ENCODE peak calls at places on chromosomes 11 and 22, in nine cellular contexts. One of them, this sample, is unnamed.

GRCh38 chr11:118353084-118353710 is 6.2 kb upstream of the UBE4A start:
- DNase-seq in H4: no peak
- DNase-seq in GM13977: peak
- DNase-seq in activated CD4-positive, alpha-beta T cell treated with anti-CD3 and anti-CD28 coated beads, Interleukin-2, amount 50 U/mL, for 48 hours: no peak
- DNase-seq in stimulated activated CD8-positive, alpha-beta memory T cell treated with anti-CD3 and anti-CD28 coated beads, Interleukin-15, amount 100 ng/mL, for 4 hours: no peak
- DNase-seq in GM10248: peak
- DNase-seq in stimulated activated naive CD8-positive, alpha-beta T cell treated with anti-CD3 and anti-CD28 coated beads, Interleukin-15, Interleukin-2, amounts not matched to agents 100 U/mL and 50 U/mL, for 24 hours: no peak
- DNase-seq in right atrium auricular region: no peak
- DNase-seq in iPS-NIHi11: no peak
- DNase-seq in this sample: no peak

GRCh38 chr22:36870250-36870649 is 9.4 kb downstream of the NCF4 start:
- DNase-seq in H4: no peak
- DNase-seq in GM13977: no peak
- DNase-seq in activated CD4-positive, alpha-beta T cell treated with anti-CD3 and anti-CD28 coated beads, Interleukin-2, amount 50 U/mL, for 48 hours: no peak
- DNase-seq in stimulated activated CD8-positive, alpha-beta memory T cell treated with anti-CD3 and anti-CD28 coated beads, Interleukin-15, amount 100 ng/mL, for 4 hours: no peak
- DNase-seq in GM10248: no peak
- DNase-seq in stimulated activated naive CD8-positive, alpha-beta T cell treated with anti-CD3 and anti-CD28 coated beads, Interleukin-15, Interleukin-2, amounts not matched to agents 100 U/mL and 50 U/mL, for 24 hours: no peak
- DNase-seq in right atrium auricular region: no peak
- DNase-seq in iPS-NIHi11: no peak
- DNase-seq in this sample: no peak

GRCh38 chr11:5505363-5506048 is 4.3 kb downstream of the UBQLN3 start:
- DNase-seq in H4: peak
- DNase-seq in GM13977: no peak
- DNase-seq in activated CD4-positive, alpha-beta T cell treated with anti-CD3 and anti-CD28 coated beads, Interleukin-2, amount 50 U/mL, for 48 hours: no peak
- DNase-seq in stimulated activated CD8-positive, alpha-beta memory T cell treated with anti-CD3 and anti-CD28 coated beads, Interleukin-15, amount 100 ng/mL, for 4 hours: no peak
- DNase-seq in GM10248: no peak
- DNase-seq in stimulated activated naive CD8-positive, alpha-beta T cell treated with anti-CD3 and anti-CD28 coated beads, Interleukin-15, Interleukin-2, amounts not matched to agents 100 U/mL and 50 U/mL, for 24 hours: no peak
- DNase-seq in right atrium auricular region: no peak
- DNase-seq in iPS-NIHi11: no peak
- DNase-seq in this sample: no peak

GRCh38 chr11:6746086-6746618 is 25.6 kb downstream of the OR2AG2 start:
- DNase-seq in H4: no peak
- DNase-seq in GM13977: peak
- DNase-seq in activated CD4-positive, alpha-beta T cell treated with anti-CD3 and anti-CD28 coated beads, Interleukin-2, amount 50 U/mL, for 48 hours: peak
- DNase-seq in stimulated activated CD8-positive, alpha-beta memory T cell treated with anti-CD3 and anti-CD28 coated beads, Interleukin-15, amount 100 ng/mL, for 4 hours: no peak
- DNase-seq in GM10248: peak
- DNase-seq in stimulated activated naive CD8-positive, alpha-beta T cell treated with anti-CD3 and anti-CD28 coated beads, Interleukin-15, Interleukin-2, amounts not matched to agents 100 U/mL and 50 U/mL, for 24 hours: peak
- DNase-seq in right atrium auricular region: no peak
- DNase-seq in iPS-NIHi11: no peak
- DNase-seq in this sample: no peak

GRCh38 chr11:35967042-35967441 is 23.2 kb downstream of the LDLRAD3 start:
- DNase-seq in H4: no peak
- DNase-seq in GM13977: no peak
- DNase-seq in activated CD4-positive, alpha-beta T cell treated with anti-CD3 and anti-CD28 coated beads, Interleukin-2, amount 50 U/mL, for 48 hours: no peak
- DNase-seq in stimulated activated CD8-positive, alpha-beta memory T cell treated with anti-CD3 and anti-CD28 coated beads, Interleukin-15, amount 100 ng/mL, for 4 hours: no peak
- DNase-seq in GM10248: no peak
- DNase-seq in stimulated activated naive CD8-positive, alpha-beta T cell treated with anti-CD3 and anti-CD28 coated beads, Interleukin-15, Interleukin-2, amounts not matched to agents 100 U/mL and 50 U/mL, for 24 hours: no peak
- DNase-seq in right atrium auricular region: no peak
- DNase-seq in iPS-NIHi11: no peak
- DNase-seq in this sample: no peak

GRCh38 chr22:49623715-49624114 is 204.0 kb downstream of the BRD1 start:
- DNase-seq in H4: no peak
- DNase-seq in GM13977: no peak
- DNase-seq in activated CD4-positive, alpha-beta T cell treated with anti-CD3 and anti-CD28 coated beads, Interleukin-2, amount 50 U/mL, for 48 hours: no peak
- DNase-seq in stimulated activated CD8-positive, alpha-beta memory T cell treated with anti-CD3 and anti-CD28 coated beads, Interleukin-15, amount 100 ng/mL, for 4 hours: no peak
- DNase-seq in GM10248: no peak
- DNase-seq in stimulated activated naive CD8-positive, alpha-beta T cell treated with anti-CD3 and anti-CD28 coated beads, Interleukin-15, Interleukin-2, amounts not matched to agents 100 U/mL and 50 U/mL, for 24 hours: peak
- DNase-seq in right atrium auricular region: no peak
- DNase-seq in iPS-NIHi11: no peak
- DNase-seq in this sample: no peak

GRCh38 chr22:44086759-44087158 is 62.7 kb downstream of the PARVB start:
- DNase-seq in H4: no peak
- DNase-seq in GM13977: no peak
- DNase-seq in activated CD4-positive, alpha-beta T cell treated with anti-CD3 and anti-CD28 coated beads, Interleukin-2, amount 50 U/mL, for 48 hours: no peak
- DNase-seq in stimulated activated CD8-positive, alpha-beta memory T cell treated with anti-CD3 and anti-CD28 coated beads, Interleukin-15, amount 100 ng/mL, for 4 hours: no peak
- DNase-seq in GM10248: no peak
- DNase-seq in stimulated activated naive CD8-positive, alpha-beta T cell treated with anti-CD3 and anti-CD28 coated beads, Interleukin-15, Interleukin-2, amounts not matched to agents 100 U/mL and 50 U/mL, for 24 hours: no peak
- DNase-seq in right atrium auricular region: no peak
- DNase-seq in iPS-NIHi11: no peak
- DNase-seq in this sample: no peak

GRCh38 chr11:786235-787083 is 3.4 kb downstream of the CEND1 start:
- DNase-seq in H4: no peak
- DNase-seq in GM13977: no peak
- DNase-seq in activated CD4-positive, alpha-beta T cell treated with anti-CD3 and anti-CD28 coated beads, Interleukin-2, amount 50 U/mL, for 48 hours: no peak
- DNase-seq in stimulated activated CD8-positive, alpha-beta memory T cell treated with anti-CD3 and anti-CD28 coated beads, Interleukin-15, amount 100 ng/mL, for 4 hours: no peak
- DNase-seq in GM10248: no peak
- DNase-seq in stimulated activated naive CD8-positive, alpha-beta T cell treated with anti-CD3 and anti-CD28 coated beads, Interleukin-15, Interleukin-2, amounts not matched to agents 100 U/mL and 50 U/mL, for 24 hours: no peak
- DNase-seq in right atrium auricular region: no peak
- DNase-seq in iPS-NIHi11: no peak
- DNase-seq in this sample: no peak

GRCh38 chr11:128182844-128183243 is 404.5 kb downstream of the ETS1 start:
- DNase-seq in H4: no peak
- DNase-seq in GM13977: no peak
- DNase-seq in activated CD4-positive, alpha-beta T cell treated with anti-CD3 and anti-CD28 coated beads, Interleukin-2, amount 50 U/mL, for 48 hours: no peak
- DNase-seq in stimulated activated CD8-positive, alpha-beta memory T cell treated with anti-CD3 and anti-CD28 coated beads, Interleukin-15, amount 100 ng/mL, for 4 hours: no peak
- DNase-seq in GM10248: no peak
- DNase-seq in stimulated activated naive CD8-positive, alpha-beta T cell treated with anti-CD3 and anti-CD28 coated beads, Interleukin-15, Interleukin-2, amounts not matched to agents 100 U/mL and 50 U/mL, for 24 hours: no peak
- DNase-seq in right atrium auricular region: no peak
- DNase-seq in iPS-NIHi11: no peak
- DNase-seq in this sample: no peak

GRCh38 chr11:134542401-134543143 is 130.5 kb upstream of the B3GAT1 start:
- DNase-seq in H4: no peak
- DNase-seq in GM13977: no peak
- DNase-seq in activated CD4-positive, alpha-beta T cell treated with anti-CD3 and anti-CD28 coated beads, Interleukin-2, amount 50 U/mL, for 48 hours: no peak
- DNase-seq in stimulated activated CD8-positive, alpha-beta memory T cell treated with anti-CD3 and anti-CD28 coated beads, Interleukin-15, amount 100 ng/mL, for 4 hours: no peak
- DNase-seq in GM10248: no peak
- DNase-seq in stimulated activated naive CD8-positive, alpha-beta T cell treated with anti-CD3 and anti-CD28 coated beads, Interleukin-15, Interleukin-2, amounts not matched to agents 100 U/mL and 50 U/mL, for 24 hours: no peak
- DNase-seq in right atrium auricular region: no peak
- DNase-seq in iPS-NIHi11: no peak
- DNase-seq in this sample: no peak

GRCh38 chr11:65298131-65298535 is 16.5 kb upstream of the CDC42EP2 start:
- DNase-seq in H4: no peak
- DNase-seq in GM13977: no peak
- DNase-seq in activated CD4-positive, alpha-beta T cell treated with anti-CD3 and anti-CD28 coated beads, Interleukin-2, amount 50 U/mL, for 48 hours: no peak
- DNase-seq in stimulated activated CD8-positive, alpha-beta memory T cell treated with anti-CD3 and anti-CD28 coated beads, Interleukin-15, amount 100 ng/mL, for 4 hours: no peak
- DNase-seq in GM10248: no peak
- DNase-seq in stimulated activated naive CD8-positive, alpha-beta T cell treated with anti-CD3 and anti-CD28 coated beads, Interleukin-15, Interleukin-2, amounts not matched to agents 100 U/mL and 50 U/mL, for 24 hours: no peak
- DNase-seq in right atrium auricular region: peak
- DNase-seq in iPS-NIHi11: no peak
- DNase-seq in this sample: no peak

GRCh38 chr22:49774499-49775151 is 53.0 kb downstream of the BRD1 start:
- DNase-seq in H4: no peak
- DNase-seq in GM13977: no peak
- DNase-seq in activated CD4-positive, alpha-beta T cell treated with anti-CD3 and anti-CD28 coated beads, Interleukin-2, amount 50 U/mL, for 48 hours: no peak
- DNase-seq in stimulated activated CD8-positive, alpha-beta memory T cell treated with anti-CD3 and anti-CD28 coated beads, Interleukin-15, amount 100 ng/mL, for 4 hours: no peak
- DNase-seq in GM10248: no peak
- DNase-seq in stimulated activated naive CD8-positive, alpha-beta T cell treated with anti-CD3 and anti-CD28 coated beads, Interleukin-15, Interleukin-2, amounts not matched to agents 100 U/mL and 50 U/mL, for 24 hours: no peak
- DNase-seq in right atrium auricular region: no peak
- DNase-seq in iPS-NIHi11: no peak
- DNase-seq in this sample: no peak

GRCh38 chr11:14768789-14769188 is 123.2 kb downstream of the CYP2R1 start:
- DNase-seq in H4: no peak
- DNase-seq in GM13977: peak
- DNase-seq in activated CD4-positive, alpha-beta T cell treated with anti-CD3 and anti-CD28 coated beads, Interleukin-2, amount 50 U/mL, for 48 hours: no peak
- DNase-seq in stimulated activated CD8-positive, alpha-beta memory T cell treated with anti-CD3 and anti-CD28 coated beads, Interleukin-15, amount 100 ng/mL, for 4 hours: no peak
- DNase-seq in GM10248: no peak
- DNase-seq in stimulated activated naive CD8-positive, alpha-beta T cell treated with anti-CD3 and anti-CD28 coated beads, Interleukin-15, Interleukin-2, amounts not matched to agents 100 U/mL and 50 U/mL, for 24 hours: no peak
- DNase-seq in right atrium auricular region: no peak
- DNase-seq in iPS-NIHi11: no peak
- DNase-seq in this sample: no peak

This sample was measured in cerebellar nuclear complex.